ENCODE peak calls at places on chromosome 21, in ten cellular contexts. G is CD8-positive, alpha-beta T cell; E is mesothelial cell of epicardium; D is stomach; A is fibroblast of mammary gland; S is ovary; P is fibroblast of lung; X is OCI-LY7; U is WTC11; C is nephron progenitor cell. I is an unnamed sample.
A peak's percentile ranks its signal among the peaks of the same experiment; 100 is the strongest.

GRCh38 chr21:31987696-31988095 is 114.9 kb downstream of the HUNK start:
- DNase-seq in G (no peak), E (no peak), D (no peak), A (no peak), S (no peak), P (no peak), X (no peak), U (no peak), C (no peak), I (no peak)

GRCh38 chr21:33157303-33157702 is 72.4 kb upstream of the IFNAR2 start:
- DNase-seq in G (no peak), E (no peak), D (no peak), A (no peak), S (no peak), P (peak; percentile 3), X (no peak), U (no peak), C (peak; percentile 29), I (no peak)

GRCh38 chr21:45994738-45995685 is 13.4 kb downstream of the COL6A1 start:
- DNase-seq in G (no peak), E (no peak), D (no peak), A (no peak), S (peak; percentile 43), P (no peak), X (no peak), U (peak; percentile 10), C (peak; percentile 1), I (peak; percentile 24)

GRCh38 chr21:14900611-14901010 is 164.2 kb downstream of the NRIP1 start:
- DNase-seq in G (no peak), E (no peak), D (no peak), A (peak; percentile 66), S (no peak), P (peak; percentile 78), X (no peak), U (no peak), C (no peak), I (no peak)

GRCh38 chr21:18468775-18469174 is 65.2 kb upstream of the TMPRSS15 start:
- DNase-seq in G (no peak), E (no peak), D (no peak), A (no peak), S (no peak), P (no peak), X (no peak), U (no peak), C (no peak), I (no peak)

GRCh38 chr21:28516011-28516410 is 476.7 kb downstream of the LTN1 start:
- DNase-seq in G (no peak), E (no peak), D (no peak), A (no peak), S (no peak), P (no peak), X (no peak), U (no peak), C (no peak), I (no peak)

GRCh38 chr21:31475223-31475622 is 131.2 kb upstream of the TIAM1 start:
- DNase-seq in G (no peak), E (no peak), D (no peak), A (no peak), S (no peak), P (no peak), X (no peak), U (no peak), C (no peak), I (no peak)

GRCh38 chr21:25871566-25871965 is 136.8 kb downstream of the GABPA start:
- DNase-seq in G (no peak), E (no peak), D (no peak), A (no peak), S (no peak), P (no peak), X (peak; percentile 2), U (peak; percentile 41), C (no peak), I (no peak)

GRCh38 chr21:15788847-15789548 is 59.2 kb downstream of the USP25 start:
- DNase-seq in G (no peak), E (no peak), D (no peak), A (peak; percentile 13), S (no peak), P (peak; percentile 70), X (no peak), U (no peak), C (no peak), I (no peak)

GRCh38 chr21:46054031-46054430 is 43.9 kb upstream of the COL6A2 start:
- DNase-seq in G (no peak), E (no peak), D (no peak), A (peak; percentile 41), S (peak; percentile 44), P (no peak), X (no peak), U (no peak), C (no peak), I (no peak)

GRCh38 chr21:34187935-34188334 is 114.6 kb downstream of the MRPS6 start:
- DNase-seq in G (no peak), E (no peak), D (no peak), A (peak; percentile 90), S (no peak), P (peak; percentile 82), X (no peak), U (no peak), C (no peak), I (no peak)

GRCh38 chr21:33029512-33029921 is 3.8 kb downstream of the OLIG2 start:
- DNase-seq in G (no peak), E (no peak), D (no peak), A (no peak), S (no peak), P (no peak), X (no peak), U (peak; percentile 44), C (no peak), I (peak; percentile 39)

GRCh38 chr21:45831991-45832740 is 149.4 kb upstream of the COL6A1 start:
- DNase-seq in G (no peak), E (no peak), D (no peak), A (peak; percentile 88), S (no peak), P (peak; percentile 28), X (no peak), U (no peak), C (no peak), I (no peak)

GRCh38 chr21:30434033-30434631 is 4.1 kb downstream of the KRTAP13-4 start:
- DNase-seq in G (no peak), E (no peak), D (peak; percentile 26), A (peak; percentile 40), S (no peak), P (peak; percentile 0), X (peak; percentile 23), U (peak; percentile 64), C (peak; percentile 30), I (peak; percentile 56)
- TF ChIP-seq CTCF in G (peak; percentile 34), E (peak; percentile 63), D (peak; percentile 38), A (peak; percentile 68), S (no peak), P (peak; percentile 36), X (peak; percentile 76), U (peak; percentile 36), C (peak; percentile 45), I (peak; percentile 75)

DNA sequence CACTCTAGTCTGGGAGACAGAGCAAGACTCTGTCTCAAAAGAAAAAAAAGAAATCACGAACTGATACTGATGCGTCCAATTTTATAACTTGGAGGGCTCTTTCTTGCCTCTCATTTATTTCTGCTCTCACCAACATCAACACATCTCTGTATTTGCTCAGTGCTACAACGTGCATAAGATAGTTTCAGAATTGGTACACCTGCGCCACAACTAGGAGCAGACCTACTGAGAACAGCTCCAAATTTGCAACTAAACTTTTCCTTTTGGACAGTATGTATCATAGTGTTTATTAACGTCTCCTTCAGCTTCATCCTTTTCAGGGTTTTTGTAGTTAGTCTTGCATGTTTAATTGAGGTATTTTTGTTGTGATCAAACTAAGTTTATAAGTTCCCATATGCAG is 27.7 kb downstream of the TRAPPC10 start:
- DNase-seq in G (no peak), E (no peak), D (no peak), A (no peak), S (no peak), P (no peak), X (no peak), U (no peak), C (no peak), I (no peak)
- TF ChIP-seq CTCF in G (no peak), E (no peak), D (no peak), A (no peak), S (no peak), P (no peak), X (no peak), U (no peak), C (no peak), I (no peak)

GRCh38 chr21:35258521-35258920 is 209.4 kb upstream of the RUNX1 start:
- DNase-seq in G (no peak), E (no peak), D (no peak), A (no peak), S (no peak), P (no peak), X (no peak), U (no peak), C (no peak), I (no peak)

GRCh38 chr21:35254006-35254751 is 205.1 kb upstream of the RUNX1 start:
- DNase-seq in G (no peak), E (no peak), D (no peak), A (peak; percentile 91), S (no peak), P (peak; percentile 92), X (no peak), U (no peak), C (no peak), I (no peak)

GRCh38 chr21:35257413-35257812 is 208.3 kb upstream of the RUNX1 start:
- DNase-seq in G (no peak), E (no peak), D (peak; percentile 72), A (peak; percentile 97), S (no peak), P (peak; percentile 95), X (no peak), U (no peak), C (no peak), I (no peak)

GRCh38 chr21:35254752-35255138 is 205.6 kb upstream of the RUNX1 start:
- DNase-seq in G (no peak), E (no peak), D (no peak), A (no peak), S (no peak), P (no peak), X (no peak), U (no peak), C (no peak), I (no peak)

GRCh38 chr21:35256468-35256988 is 207.4 kb upstream of the RUNX1 start:
- DNase-seq in G (no peak), E (peak; percentile 66), D (peak; percentile 95), A (peak; percentile 98), S (peak; percentile 86), P (peak; percentile 99), X (no peak), U (no peak), C (no peak), I (no peak)
- TF ChIP-seq CTCF in G (no peak), E (no peak), D (no peak), A (peak; percentile 13), S (no peak), P (peak; percentile 29), X (no peak), U (no peak), C (no peak), I (no peak)

DNA sequence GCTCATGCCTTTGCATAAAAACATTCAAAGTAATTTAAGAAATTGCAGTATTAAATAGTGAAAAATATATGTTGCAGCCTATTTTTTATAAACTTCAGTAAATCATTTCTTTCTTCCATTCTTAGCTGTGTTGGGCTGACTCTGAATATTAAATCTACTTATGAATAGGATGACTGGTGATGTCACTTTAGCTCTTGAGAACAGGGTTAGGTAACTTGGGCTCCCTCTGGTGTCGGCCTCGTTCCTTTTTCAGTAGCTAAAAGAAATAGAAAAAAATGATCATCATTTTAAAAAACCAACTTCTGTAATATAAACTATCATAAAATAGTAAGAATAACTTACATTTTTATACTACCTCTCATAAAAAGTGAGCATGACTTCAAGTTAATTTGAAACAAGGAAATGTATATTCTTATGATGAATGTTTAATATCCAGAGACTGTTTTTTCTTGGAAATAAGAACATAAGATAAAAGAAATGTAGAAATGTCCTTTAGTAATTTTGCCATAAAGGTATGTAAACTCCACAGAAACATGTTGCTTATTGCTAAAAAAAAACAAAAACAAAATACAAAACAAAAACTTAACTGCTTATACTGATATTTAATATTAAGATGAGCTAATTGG is 26.8 kb upstream of the NCAM2 start:
- DNase-seq in G (no peak), E (peak; percentile 50), D (no peak), A (peak; percentile 64), S (no peak), P (peak; percentile 56), X (peak; percentile 2), U (peak; percentile 59), C (peak; percentile 47), I (peak; percentile 74)
- TF ChIP-seq CTCF in G (no peak), E (peak; percentile 41), D (no peak), A (peak; percentile 52), S (no peak), P (peak; percentile 63), X (peak; percentile 53), U (no peak), C (peak; percentile 56), I (peak; percentile 56)

I was measured in glutamatergic neuron.